ENCODE peak calls at places on chromosomes 16 and 17, in five cellular contexts. One of them, this sample, is unnamed.

GRCh38 chr16:67529639-67530012 is 997 bp downstream of the RIPOR1 start:
- DNase-seq in GM12878: no peak
- DNase-seq in H1: no peak
- DNase-seq in HepG2: no peak
- DNase-seq in K562: no peak
- DNase-seq in this sample: no peak

GRCh38 chr17:65447823-65448222 is 113.6 kb downstream of the AXIN2 start:
- DNase-seq in GM12878: no peak
- DNase-seq in H1: no peak
- DNase-seq in K562: no peak
- DNase-seq in HepG2: no peak
- DNase-seq in this sample: no peak

GRCh38 chr16:68752602-68753001 is 15.5 kb downstream of the CDH1 start:
- DNase-seq in K562: no peak
- DNase-seq in GM12878: no peak
- DNase-seq in HepG2: peak
- DNase-seq in H1: no peak
- DNase-seq in this sample: no peak

GRCh38 chr17:144936-145670 is 7.7 kb downstream of the SCGB1C2 start:
- DNase-seq in H1: no peak
- DNase-seq in K562: no peak
- DNase-seq in GM12878: no peak
- DNase-seq in HepG2: no peak
- DNase-seq in this sample: no peak

GRCh38 chr17:74448774-74449173 is 16.9 kb downstream of the GPRC5C start:
- DNase-seq in HepG2: no peak
- DNase-seq in H1: no peak
- DNase-seq in K562: no peak
- DNase-seq in GM12878: no peak
- DNase-seq in this sample: no peak

GRCh38 chr17:82888583-82889495 is 49.0 kb upstream of the ZNF750 start:
- DNase-seq in K562: no peak
- DNase-seq in GM12878: no peak
- DNase-seq in H1: no peak
- DNase-seq in HepG2: peak
- DNase-seq in this sample: no peak

GRCh38 chr16:15046692-15047376 is 9.0 kb downstream of the NTAN1 start:
- DNase-seq in K562: peak
- DNase-seq in HepG2: no peak
- DNase-seq in H1: no peak
- DNase-seq in GM12878: no peak
- DNase-seq in this sample: no peak

GRCh38 chr17:65370669-65371126 is 190.8 kb downstream of the AXIN2 start:
- DNase-seq in GM12878: no peak
- DNase-seq in HepG2: peak
- DNase-seq in H1: no peak
- DNase-seq in K562: no peak
- DNase-seq in this sample: no peak

GRCh38 chr16:88769617-88770458 is 15.2 kb downstream of the PIEZO1 start:
- DNase-seq in K562: peak
- DNase-seq in GM12878: no peak
- DNase-seq in HepG2: no peak
- DNase-seq in H1: peak
- DNase-seq in this sample: peak

DNA sequence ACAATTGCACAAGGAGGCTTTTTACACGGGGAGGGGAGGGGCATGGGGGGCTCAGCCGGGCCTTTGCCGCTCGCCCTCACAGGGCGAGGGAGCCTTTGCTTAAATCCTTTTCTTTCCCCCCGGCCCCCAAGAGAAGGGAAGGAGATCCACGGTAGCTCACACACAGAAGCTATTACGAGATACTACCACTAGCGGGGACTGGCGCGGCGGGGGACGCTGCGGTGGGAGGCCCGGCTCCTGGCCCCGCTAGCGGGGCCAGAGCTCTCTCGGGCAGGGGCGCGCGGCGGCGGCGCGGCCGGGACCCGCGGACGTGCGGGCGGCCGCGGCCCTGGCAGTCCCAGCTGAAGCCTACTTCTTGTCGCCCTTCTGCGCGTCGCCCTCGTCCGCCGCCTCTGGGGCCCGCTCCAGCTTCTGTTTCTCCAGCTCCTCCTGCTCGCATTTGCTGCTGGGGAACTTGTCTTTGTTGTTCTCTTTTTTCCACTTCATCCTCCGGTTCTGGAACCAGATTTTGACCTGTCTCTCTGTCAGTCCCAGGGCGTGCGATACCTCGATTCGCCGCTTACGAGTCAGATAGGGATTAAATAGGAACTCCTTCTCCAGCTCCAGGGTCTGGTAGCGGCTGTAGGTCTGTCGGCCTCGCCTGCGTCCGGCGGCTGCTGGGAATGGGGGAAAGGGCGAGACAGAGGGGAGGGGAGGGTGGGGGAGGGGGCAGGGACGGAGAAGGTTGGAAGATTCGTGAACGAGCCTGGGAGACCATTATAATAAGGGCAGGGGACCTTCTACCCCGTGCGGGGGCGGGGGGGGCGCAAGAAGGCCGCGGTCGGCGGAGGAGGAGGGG is 2.0 kb downstream of the HOXB8 start:
- DNase-seq in HepG2: peak
- DNase-seq in GM12878: no peak
- DNase-seq in K562: no peak
- DNase-seq in H1: no peak
- DNase-seq in this sample: no peak
- TF ChIP-seq POLR2A in HepG2: no peak
- TF ChIP-seq POLR2A in GM12878: no peak
- TF ChIP-seq POLR2A in K562: no peak
- TF ChIP-seq POLR2A in H1: no peak
- TF ChIP-seq POLR2A in this sample: no peak

GRCh38 chr17:36131436-36131835 is 27.8 kb downstream of the CCL4 start:
- DNase-seq in HepG2: no peak
- DNase-seq in K562: no peak
- DNase-seq in H1: no peak
- DNase-seq in GM12878: no peak
- DNase-seq in this sample: no peak

GRCh38 chr17:36127882-36128369 is 24.3 kb downstream of the CCL4 start:
- DNase-seq in GM12878: no peak
- DNase-seq in HepG2: no peak
- DNase-seq in K562: no peak
- DNase-seq in H1: no peak
- DNase-seq in this sample: no peak

GRCh38 chr17:36127199-36127881 is 23.7 kb downstream of the CCL4 start:
- DNase-seq in K562: no peak
- DNase-seq in HepG2: no peak
- DNase-seq in GM12878: peak
- DNase-seq in H1: no peak
- DNase-seq in this sample: no peak

GRCh38 chr17:36129616-36130015 is 26.0 kb downstream of the CCL4 start:
- DNase-seq in H1: no peak
- DNase-seq in GM12878: no peak
- DNase-seq in K562: no peak
- DNase-seq in HepG2: no peak
- DNase-seq in this sample: no peak

GRCh38 chr17:36128411-36128978 is 24.9 kb downstream of the CCL4 start:
- DNase-seq in H1: no peak
- DNase-seq in HepG2: no peak
- DNase-seq in K562: no peak
- DNase-seq in GM12878: no peak
- DNase-seq in this sample: no peak
- TF ChIP-seq TAF1 in H1: no peak
- TF ChIP-seq TAF1 in HepG2: no peak
- TF ChIP-seq TAF1 in K562: no peak
- TF ChIP-seq TAF1 in GM12878: no peak
- TF ChIP-seq TAF1 in this sample: no peak

DNA sequence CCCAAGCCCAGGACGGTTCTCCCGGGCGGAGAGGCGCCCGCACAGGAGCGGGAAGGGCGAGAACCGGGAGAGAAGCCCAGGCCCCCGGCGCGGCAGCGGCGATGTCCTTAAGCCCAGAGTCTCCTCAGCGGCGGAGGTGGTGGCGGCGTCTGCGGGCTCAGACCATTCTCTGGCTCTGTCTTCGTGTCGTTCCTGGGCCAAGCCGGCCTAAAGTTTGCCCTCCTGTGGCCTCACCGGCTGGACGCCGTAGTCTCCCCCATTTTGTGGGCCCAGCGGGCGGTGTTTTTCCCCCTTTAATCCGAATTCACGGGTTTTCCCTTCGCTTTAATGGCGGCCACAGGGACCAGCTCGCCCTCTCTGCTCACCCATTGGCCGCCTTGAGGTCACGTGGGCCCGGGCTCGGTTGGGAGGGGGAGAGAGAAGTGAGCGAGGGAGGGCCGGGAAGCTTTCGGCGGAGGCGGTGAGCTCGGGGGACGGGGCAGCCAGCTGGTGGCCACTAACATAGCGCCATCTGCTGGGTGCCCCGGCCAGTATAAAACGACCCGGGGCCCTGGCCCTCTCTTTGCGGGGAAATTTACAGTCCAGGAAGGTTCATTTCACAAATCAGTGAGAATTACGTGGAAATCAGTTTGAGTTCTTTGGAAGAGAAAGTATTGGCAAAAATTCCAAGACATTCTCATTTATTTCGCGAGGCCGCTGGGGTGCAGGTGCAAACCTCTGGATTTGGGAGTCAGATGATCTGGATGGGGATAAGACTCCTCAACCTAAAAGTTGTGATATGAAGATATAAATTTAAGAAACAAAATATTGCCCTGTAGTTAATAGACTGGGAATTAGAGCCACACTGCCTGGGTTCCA is 762 bp upstream of the MED13 start:
- DNase-seq in K562: peak
- DNase-seq in GM12878: peak
- DNase-seq in HepG2: peak
- DNase-seq in H1: peak
- DNase-seq in this sample: peak
- TF ChIP-seq POLR2A in K562: peak
- TF ChIP-seq POLR2A in GM12878: peak
- TF ChIP-seq POLR2A in HepG2: peak
- TF ChIP-seq POLR2A in H1: peak
- TF ChIP-seq POLR2A in this sample: peak

DNA sequence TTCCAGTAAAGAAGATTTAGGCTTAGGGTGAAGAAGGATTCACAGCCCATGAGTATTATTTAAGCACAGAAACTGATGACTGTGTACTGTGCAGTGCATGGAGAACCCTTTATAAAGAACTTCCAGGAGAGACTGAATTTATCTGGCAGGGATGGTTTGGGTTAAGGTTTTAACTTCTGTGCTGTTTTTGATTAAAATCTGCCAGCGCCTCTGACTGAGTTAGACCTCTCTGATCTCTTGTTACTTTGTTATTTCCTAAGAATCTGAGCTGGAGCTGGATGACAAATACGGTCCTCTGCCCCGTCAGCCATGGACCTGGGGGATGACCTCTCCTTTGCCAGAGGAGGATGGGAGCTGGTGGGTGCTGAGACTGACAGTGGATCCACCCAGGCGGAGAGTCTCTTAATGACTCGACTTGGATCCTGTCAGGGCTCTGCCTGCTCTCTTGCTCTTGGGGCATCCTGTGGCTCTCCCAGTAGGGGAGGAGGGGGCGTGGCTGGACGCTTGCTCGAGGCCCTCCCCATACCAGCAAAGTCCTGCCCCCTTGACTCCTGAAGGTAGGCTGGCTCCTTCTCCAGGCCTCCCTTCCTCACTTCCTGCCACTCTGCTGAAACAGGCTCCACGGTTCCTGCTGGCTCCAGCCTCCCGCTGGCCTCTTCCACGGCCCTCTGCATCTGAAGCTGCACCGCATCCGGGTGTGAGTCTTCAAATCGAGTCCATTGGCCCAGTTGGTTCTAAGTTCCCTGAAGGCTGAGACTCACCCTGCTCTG is 24.8 kb upstream of the MAP3K14 start:
- DNase-seq in H1: no peak
- DNase-seq in GM12878: no peak
- DNase-seq in HepG2: peak
- DNase-seq in K562: peak
- DNase-seq in this sample: no peak
- TF ChIP-seq TAF1 in H1: peak
- TF ChIP-seq TAF1 in GM12878: no peak
- TF ChIP-seq TAF1 in HepG2: no peak
- TF ChIP-seq TAF1 in K562: no peak
- TF ChIP-seq TAF1 in this sample: no peak

DNA sequence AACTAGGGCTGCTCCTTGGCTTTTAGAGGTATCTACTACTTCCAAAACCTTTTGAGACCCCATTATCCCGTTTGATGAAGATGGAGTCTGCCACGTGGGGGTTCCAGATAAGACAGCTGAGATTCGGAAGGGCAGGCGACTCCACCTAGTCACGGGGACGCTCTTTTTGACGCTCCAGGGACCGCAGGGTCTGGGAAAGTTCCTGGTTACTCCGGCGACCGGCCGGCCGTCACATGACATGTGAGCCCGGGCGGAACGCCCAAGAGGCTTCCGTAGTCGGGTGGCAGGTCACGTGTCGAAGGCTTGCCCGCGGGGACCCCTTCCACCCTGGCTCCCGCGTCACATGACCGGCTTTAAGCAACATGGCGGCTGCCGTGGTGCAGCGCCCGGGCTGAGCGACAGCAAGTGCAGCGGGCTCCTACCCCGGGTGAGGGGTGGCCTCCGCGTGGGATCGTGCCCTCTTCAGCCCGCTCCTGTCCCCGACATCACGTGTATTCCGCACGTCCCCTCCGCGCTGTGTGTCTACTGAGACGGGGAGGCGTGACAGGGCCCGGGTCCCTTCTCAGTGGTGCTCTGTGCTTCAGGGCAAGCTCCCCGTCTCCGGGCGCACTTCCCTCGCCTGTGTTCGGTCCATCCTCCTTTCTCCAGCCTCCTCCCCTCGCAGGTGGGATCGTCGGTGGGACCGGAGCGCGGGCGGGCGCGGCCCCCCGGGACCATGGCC is at the start of gene SPNS1:
- DNase-seq in K562: peak
- DNase-seq in H1: peak
- DNase-seq in GM12878: peak
- DNase-seq in HepG2: peak
- DNase-seq in this sample: peak
- TF ChIP-seq POLR2A in K562: peak
- TF ChIP-seq POLR2A in H1: no peak
- TF ChIP-seq POLR2A in GM12878: peak
- TF ChIP-seq POLR2A in HepG2: peak
- TF ChIP-seq POLR2A in this sample: peak

DNA sequence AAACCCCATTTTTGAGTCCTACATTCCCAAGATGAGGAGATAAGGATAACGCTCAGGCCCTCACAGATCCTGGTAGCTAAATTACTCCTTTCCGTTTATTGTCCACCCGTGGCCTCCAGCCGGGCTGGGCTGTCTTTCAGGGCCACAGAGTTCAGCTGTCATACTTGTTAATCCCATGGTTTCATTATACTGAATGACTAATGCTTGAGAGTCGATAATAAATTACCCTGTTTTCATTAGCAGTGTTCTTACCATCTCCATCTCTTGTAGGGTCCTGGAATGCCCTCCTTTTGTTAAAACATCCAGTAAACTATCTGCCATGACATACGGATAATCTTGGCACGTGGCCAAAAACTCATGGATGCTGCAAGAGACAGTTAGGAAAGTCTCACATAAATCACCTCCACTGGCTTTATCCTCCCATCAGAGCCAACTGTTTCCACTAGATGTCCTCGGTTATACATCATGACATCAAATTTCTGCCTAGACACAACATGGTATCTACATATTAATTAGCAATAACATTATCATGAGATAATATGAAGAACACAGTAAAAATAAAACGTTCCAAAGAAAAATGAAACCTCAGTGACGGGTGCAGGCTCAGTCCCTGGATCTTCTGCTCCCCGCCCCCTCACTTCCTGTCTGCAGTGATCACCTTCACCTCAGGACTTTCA is 45.3 kb downstream of the BRD7 start:
- DNase-seq in GM12878: no peak
- DNase-seq in HepG2: peak
- DNase-seq in K562: no peak
- DNase-seq in H1: no peak
- DNase-seq in this sample: no peak
- TF ChIP-seq TAF1 in GM12878: no peak
- TF ChIP-seq TAF1 in HepG2: no peak
- TF ChIP-seq TAF1 in K562: no peak
- TF ChIP-seq TAF1 in H1: no peak
- TF ChIP-seq TAF1 in this sample: no peak